ENCODE peak calls at places on chromosomes 1 and 21, in eight cellular contexts. One of them, this sample, is unnamed.

GRCh38 chr1:7932524-7933149 is 8.0 kb downstream of the TNFRSF9 start:
- DNase-seq in NB4: no peak
- DNase-seq in neural crest cell: no peak
- DNase-seq in activated naive CD4-positive, alpha-beta T cell treated with Interleukin-2 at 50 U/mL for 16 hours: no peak
- DNase-seq in NCI-H345: no peak
- DNase-seq in neuronal stem cell: no peak
- DNase-seq in heart left ventricle: no peak
- DNase-seq in cerebellar cortex: no peak
- DNase-seq in this sample: no peak

GRCh38 chr1:93237021-93237420 is 56.5 kb downstream of the CCDC18 start:
- DNase-seq in activated naive CD4-positive, alpha-beta T cell treated with Interleukin-2 at 50 U/mL for 16 hours: no peak
- DNase-seq in NCI-H345: no peak
- DNase-seq in neural crest cell: no peak
- DNase-seq in cerebellar cortex: no peak
- DNase-seq in NB4: no peak
- DNase-seq in heart left ventricle: no peak
- DNase-seq in neuronal stem cell: no peak
- DNase-seq in this sample: no peak

GRCh38 chr1:191851799-191852595 is 306.3 kb upstream of the RGS18 start:
- DNase-seq in cerebellar cortex: no peak
- DNase-seq in activated naive CD4-positive, alpha-beta T cell treated with Interleukin-2 at 50 U/mL for 16 hours: no peak
- DNase-seq in NCI-H345: no peak
- DNase-seq in neural crest cell: no peak
- DNase-seq in neuronal stem cell: no peak
- DNase-seq in heart left ventricle: no peak
- DNase-seq in NB4: no peak
- DNase-seq in this sample: no peak

GRCh38 chr1:12435639-12436344 is 182.2 kb downstream of the DHRS3 start:
- DNase-seq in heart left ventricle: no peak
- DNase-seq in activated naive CD4-positive, alpha-beta T cell treated with Interleukin-2 at 50 U/mL for 16 hours: peak
- DNase-seq in neuronal stem cell: no peak
- DNase-seq in NCI-H345: no peak
- DNase-seq in NB4: peak
- DNase-seq in cerebellar cortex: no peak
- DNase-seq in neural crest cell: no peak
- DNase-seq in this sample: no peak

GRCh38 chr1:6028042-6028895 is 17.4 kb upstream of the KCNAB2 start:
- DNase-seq in cerebellar cortex: no peak
- DNase-seq in activated naive CD4-positive, alpha-beta T cell treated with Interleukin-2 at 50 U/mL for 16 hours: peak
- DNase-seq in heart left ventricle: peak
- DNase-seq in NB4: peak
- DNase-seq in neural crest cell: no peak
- DNase-seq in NCI-H345: no peak
- DNase-seq in neuronal stem cell: no peak
- DNase-seq in this sample: no peak

GRCh38 chr1:151832318-151832984 is 849 bp upstream of the RORC start:
- DNase-seq in NB4: no peak
- DNase-seq in neuronal stem cell: no peak
- DNase-seq in NCI-H345: peak
- DNase-seq in cerebellar cortex: peak
- DNase-seq in heart left ventricle: peak
- DNase-seq in activated naive CD4-positive, alpha-beta T cell treated with Interleukin-2 at 50 U/mL for 16 hours: no peak
- DNase-seq in neural crest cell: no peak
- DNase-seq in this sample: peak

GRCh38 chr1:111605553-111605952 is 14.0 kb upstream of the RAP1A start:
- DNase-seq in neural crest cell: no peak
- DNase-seq in neuronal stem cell: no peak
- DNase-seq in NB4: peak
- DNase-seq in NCI-H345: no peak
- DNase-seq in activated naive CD4-positive, alpha-beta T cell treated with Interleukin-2 at 50 U/mL for 16 hours: no peak
- DNase-seq in heart left ventricle: no peak
- DNase-seq in cerebellar cortex: no peak
- DNase-seq in this sample: peak

GRCh38 chr1:192263436-192263835 is 53.4 kb upstream of the RGS21 start:
- DNase-seq in neural crest cell: no peak
- DNase-seq in NB4: no peak
- DNase-seq in cerebellar cortex: no peak
- DNase-seq in heart left ventricle: no peak
- DNase-seq in activated naive CD4-positive, alpha-beta T cell treated with Interleukin-2 at 50 U/mL for 16 hours: no peak
- DNase-seq in neuronal stem cell: no peak
- DNase-seq in NCI-H345: no peak
- DNase-seq in this sample: no peak

GRCh38 chr1:25520446-25521061 is 22.9 kb upstream of the LDLRAP1 start:
- DNase-seq in neuronal stem cell: peak
- DNase-seq in NCI-H345: peak
- DNase-seq in neural crest cell: peak
- DNase-seq in activated naive CD4-positive, alpha-beta T cell treated with Interleukin-2 at 50 U/mL for 16 hours: peak
- DNase-seq in NB4: peak
- DNase-seq in heart left ventricle: peak
- DNase-seq in cerebellar cortex: peak
- DNase-seq in this sample: peak

GRCh38 chr1:113199718-113200455 is 126.9 kb downstream of the LRIG2 start:
- DNase-seq in NCI-H345: peak
- DNase-seq in heart left ventricle: no peak
- DNase-seq in neuronal stem cell: no peak
- DNase-seq in NB4: no peak
- DNase-seq in activated naive CD4-positive, alpha-beta T cell treated with Interleukin-2 at 50 U/mL for 16 hours: no peak
- DNase-seq in cerebellar cortex: peak
- DNase-seq in neural crest cell: no peak
- DNase-seq in this sample: no peak

GRCh38 chr1:55065649-55066048 is 26.3 kb downstream of the PCSK9 start:
- DNase-seq in heart left ventricle: no peak
- DNase-seq in cerebellar cortex: peak
- DNase-seq in neuronal stem cell: no peak
- DNase-seq in NCI-H345: no peak
- DNase-seq in activated naive CD4-positive, alpha-beta T cell treated with Interleukin-2 at 50 U/mL for 16 hours: no peak
- DNase-seq in neural crest cell: no peak
- DNase-seq in NB4: no peak
- DNase-seq in this sample: peak

GRCh38 chr1:101112051-101112770 is 86.6 kb upstream of the DPH5 start:
- DNase-seq in NB4: no peak
- DNase-seq in cerebellar cortex: peak
- DNase-seq in activated naive CD4-positive, alpha-beta T cell treated with Interleukin-2 at 50 U/mL for 16 hours: peak
- DNase-seq in neural crest cell: no peak
- DNase-seq in NCI-H345: no peak
- DNase-seq in neuronal stem cell: no peak
- DNase-seq in heart left ventricle: peak
- DNase-seq in this sample: peak

GRCh38 chr1:22184892-22185612 is 42.2 kb upstream of the WNT4 start:
- DNase-seq in NB4: peak
- DNase-seq in activated naive CD4-positive, alpha-beta T cell treated with Interleukin-2 at 50 U/mL for 16 hours: no peak
- DNase-seq in neuronal stem cell: no peak
- DNase-seq in heart left ventricle: no peak
- DNase-seq in neural crest cell: no peak
- DNase-seq in cerebellar cortex: no peak
- DNase-seq in NCI-H345: peak
- DNase-seq in this sample: no peak

GRCh38 chr1:34409689-34410229 is 233.1 kb downstream of the C1orf94 start:
- DNase-seq in neuronal stem cell: no peak
- DNase-seq in activated naive CD4-positive, alpha-beta T cell treated with Interleukin-2 at 50 U/mL for 16 hours: no peak
- DNase-seq in NCI-H345: no peak
- DNase-seq in NB4: no peak
- DNase-seq in cerebellar cortex: no peak
- DNase-seq in heart left ventricle: no peak
- DNase-seq in neural crest cell: no peak
- DNase-seq in this sample: no peak

GRCh38 chr1:212218911-212219310 is 66.3 kb upstream of the PPP2R5A start:
- DNase-seq in neuronal stem cell: no peak
- DNase-seq in neural crest cell: no peak
- DNase-seq in NCI-H345: no peak
- DNase-seq in NB4: no peak
- DNase-seq in cerebellar cortex: peak
- DNase-seq in heart left ventricle: no peak
- DNase-seq in activated naive CD4-positive, alpha-beta T cell treated with Interleukin-2 at 50 U/mL for 16 hours: no peak
- DNase-seq in this sample: no peak

GRCh38 chr1:95095833-95096217 is 21.3 kb upstream of the TLCD4 start:
- DNase-seq in NB4: no peak
- DNase-seq in cerebellar cortex: no peak
- DNase-seq in activated naive CD4-positive, alpha-beta T cell treated with Interleukin-2 at 50 U/mL for 16 hours: no peak
- DNase-seq in heart left ventricle: no peak
- DNase-seq in NCI-H345: no peak
- DNase-seq in neural crest cell: no peak
- DNase-seq in neuronal stem cell: no peak
- DNase-seq in this sample: no peak

GRCh38 chr1:151815716-151816327 is 10.6 kb upstream of the LINGO4 start:
- DNase-seq in neural crest cell: no peak
- DNase-seq in cerebellar cortex: no peak
- DNase-seq in heart left ventricle: no peak
- DNase-seq in NCI-H345: no peak
- DNase-seq in NB4: no peak
- DNase-seq in neuronal stem cell: no peak
- DNase-seq in activated naive CD4-positive, alpha-beta T cell treated with Interleukin-2 at 50 U/mL for 16 hours: no peak
- DNase-seq in this sample: no peak

GRCh38 chr1:183391863-183392262 is 26.3 kb downstream of the NMNAT2 start:
- DNase-seq in neural crest cell: no peak
- DNase-seq in NB4: no peak
- DNase-seq in heart left ventricle: no peak
- DNase-seq in cerebellar cortex: no peak
- DNase-seq in NCI-H345: no peak
- DNase-seq in activated naive CD4-positive, alpha-beta T cell treated with Interleukin-2 at 50 U/mL for 16 hours: no peak
- DNase-seq in neuronal stem cell: no peak
- DNase-seq in this sample: no peak

GRCh38 chr1:226545806-226546596 is 2.6 kb upstream of the STUM start:
- DNase-seq in neuronal stem cell: no peak
- DNase-seq in neural crest cell: no peak
- DNase-seq in heart left ventricle: peak
- DNase-seq in cerebellar cortex: no peak
- DNase-seq in NB4: no peak
- DNase-seq in activated naive CD4-positive, alpha-beta T cell treated with Interleukin-2 at 50 U/mL for 16 hours: no peak
- DNase-seq in NCI-H345: no peak
- DNase-seq in this sample: peak

GRCh38 chr1:179127163-179127895 is 45.5 kb downstream of the TOR3A start:
- DNase-seq in neural crest cell: no peak
- DNase-seq in NB4: no peak
- DNase-seq in cerebellar cortex: no peak
- DNase-seq in activated naive CD4-positive, alpha-beta T cell treated with Interleukin-2 at 50 U/mL for 16 hours: no peak
- DNase-seq in heart left ventricle: no peak
- DNase-seq in NCI-H345: no peak
- DNase-seq in neuronal stem cell: no peak
- DNase-seq in this sample: no peak

GRCh38 chr1:167465018-167465417 is 53.3 kb downstream of the CD247 start:
- DNase-seq in neural crest cell: no peak
- DNase-seq in NCI-H345: no peak
- DNase-seq in activated naive CD4-positive, alpha-beta T cell treated with Interleukin-2 at 50 U/mL for 16 hours: no peak
- DNase-seq in neuronal stem cell: no peak
- DNase-seq in heart left ventricle: no peak
- DNase-seq in NB4: no peak
- DNase-seq in cerebellar cortex: peak
- DNase-seq in this sample: no peak

GRCh38 chr1:200130552-200130951 is 103.0 kb downstream of the NR5A2 start:
- DNase-seq in NB4: peak
- DNase-seq in heart left ventricle: no peak
- DNase-seq in cerebellar cortex: no peak
- DNase-seq in NCI-H345: no peak
- DNase-seq in neuronal stem cell: no peak
- DNase-seq in activated naive CD4-positive, alpha-beta T cell treated with Interleukin-2 at 50 U/mL for 16 hours: no peak
- DNase-seq in neural crest cell: no peak
- DNase-seq in this sample: no peak

GRCh38 chr21:43608225-43608624 is 51.1 kb downstream of the HSF2BP start:
- DNase-seq in activated naive CD4-positive, alpha-beta T cell treated with Interleukin-2 at 50 U/mL for 16 hours: no peak
- DNase-seq in NCI-H345: no peak
- DNase-seq in neural crest cell: no peak
- DNase-seq in cerebellar cortex: no peak
- DNase-seq in NB4: peak
- DNase-seq in heart left ventricle: no peak
- DNase-seq in neuronal stem cell: no peak
- DNase-seq in this sample: no peak

GRCh38 chr1:66422804-66423203 is 111.1 kb upstream of the SGIP1 start:
- DNase-seq in cerebellar cortex: no peak
- DNase-seq in activated naive CD4-positive, alpha-beta T cell treated with Interleukin-2 at 50 U/mL for 16 hours: no peak
- DNase-seq in heart left ventricle: no peak
- DNase-seq in neuronal stem cell: no peak
- DNase-seq in NCI-H345: no peak
- DNase-seq in NB4: no peak
- DNase-seq in neural crest cell: no peak
- DNase-seq in this sample: no peak

GRCh38 chr1:39672551-39672947 is 642 bp upstream of the NT5C1A start:
- DNase-seq in cerebellar cortex: peak
- DNase-seq in neuronal stem cell: no peak
- DNase-seq in heart left ventricle: no peak
- DNase-seq in NB4: no peak
- DNase-seq in NCI-H345: no peak
- DNase-seq in neural crest cell: no peak
- DNase-seq in activated naive CD4-positive, alpha-beta T cell treated with Interleukin-2 at 50 U/mL for 16 hours: peak
- DNase-seq in this sample: no peak

GRCh38 chr1:2821970-2822620 is 20.6 kb upstream of the TTC34 start:
- DNase-seq in NB4: peak
- DNase-seq in neuronal stem cell: no peak
- DNase-seq in cerebellar cortex: peak
- DNase-seq in heart left ventricle: peak
- DNase-seq in activated naive CD4-positive, alpha-beta T cell treated with Interleukin-2 at 50 U/mL for 16 hours: peak
- DNase-seq in NCI-H345: no peak
- DNase-seq in neural crest cell: no peak
- DNase-seq in this sample: peak

GRCh38 chr1:207073906-207074820 is 14.5 kb upstream of the C4BPB start:
- DNase-seq in NB4: no peak
- DNase-seq in cerebellar cortex: no peak
- DNase-seq in neuronal stem cell: no peak
- DNase-seq in activated naive CD4-positive, alpha-beta T cell treated with Interleukin-2 at 50 U/mL for 16 hours: no peak
- DNase-seq in NCI-H345: no peak
- DNase-seq in neural crest cell: no peak
- DNase-seq in heart left ventricle: no peak
- DNase-seq in this sample: no peak

GRCh38 chr1:230200276-230200675 is 133.2 kb downstream of the GALNT2 start:
- DNase-seq in neural crest cell: no peak
- DNase-seq in cerebellar cortex: no peak
- DNase-seq in heart left ventricle: no peak
- DNase-seq in neuronal stem cell: no peak
- DNase-seq in activated naive CD4-positive, alpha-beta T cell treated with Interleukin-2 at 50 U/mL for 16 hours: no peak
- DNase-seq in NCI-H345: no peak
- DNase-seq in NB4: no peak
- DNase-seq in this sample: no peak

GRCh38 chr1:23214640-23215039 is 2.7 kb downstream of the HTR1D start:
- DNase-seq in neuronal stem cell: no peak
- DNase-seq in activated naive CD4-positive, alpha-beta T cell treated with Interleukin-2 at 50 U/mL for 16 hours: no peak
- DNase-seq in neural crest cell: no peak
- DNase-seq in heart left ventricle: no peak
- DNase-seq in cerebellar cortex: no peak
- DNase-seq in NB4: no peak
- DNase-seq in NCI-H345: no peak
- DNase-seq in this sample: no peak

GRCh38 chr1:41741244-41741643 is 177.5 kb downstream of the HIVEP3 start:
- DNase-seq in neuronal stem cell: no peak
- DNase-seq in neural crest cell: no peak
- DNase-seq in heart left ventricle: no peak
- DNase-seq in cerebellar cortex: no peak
- DNase-seq in NCI-H345: no peak
- DNase-seq in NB4: peak
- DNase-seq in activated naive CD4-positive, alpha-beta T cell treated with Interleukin-2 at 50 U/mL for 16 hours: peak
- DNase-seq in this sample: no peak

GRCh38 chr1:66585002-66585401 is 51.0 kb downstream of the SGIP1 start:
- DNase-seq in NCI-H345: no peak
- DNase-seq in NB4: no peak
- DNase-seq in neuronal stem cell: no peak
- DNase-seq in heart left ventricle: no peak
- DNase-seq in activated naive CD4-positive, alpha-beta T cell treated with Interleukin-2 at 50 U/mL for 16 hours: no peak
- DNase-seq in cerebellar cortex: no peak
- DNase-seq in neural crest cell: no peak
- DNase-seq in this sample: no peak

GRCh38 chr1:204971700-204972336 is 71.2 kb upstream of the CNTN2 start:
- DNase-seq in neuronal stem cell: no peak
- DNase-seq in heart left ventricle: no peak
- DNase-seq in NCI-H345: no peak
- DNase-seq in neural crest cell: no peak
- DNase-seq in NB4: peak
- DNase-seq in activated naive CD4-positive, alpha-beta T cell treated with Interleukin-2 at 50 U/mL for 16 hours: no peak
- DNase-seq in cerebellar cortex: no peak
- DNase-seq in this sample: no peak